ENCODE peak calls at places on chromosomes 6 and 20, in seven cellular contexts. One of them, this sample, is unnamed. For H3K4me1, the result is how much of the 10 kb centered on the place peaks cover.

GRCh38 chr6:27542485-27542884 is 69.6 kb upstream of the ZNF184 start:
- DNase-seq in spleen: no peak
- DNase-seq in cardiac muscle cell: no peak
- DNase-seq in naive thymus-derived CD4-positive, alpha-beta T cell: no peak
- DNase-seq in heart right ventricle: no peak
- DNase-seq in psoas muscle: no peak
- DNase-seq in GM23248: no peak
- DNase-seq in this sample: no peak

GRCh38 chr6:168377481-168377850 is 57.9 kb upstream of the DACT2 start:
- DNase-seq in spleen: peak
- DNase-seq in cardiac muscle cell: peak
- DNase-seq in naive thymus-derived CD4-positive, alpha-beta T cell: no peak
- DNase-seq in heart right ventricle: peak
- DNase-seq in psoas muscle: peak
- DNase-seq in GM23248: no peak
- DNase-seq in this sample: peak

GRCh38 chr6:157867155-157867559 is 44.1 kb downstream of the SNX9 start:
- DNase-seq in spleen: no peak
- DNase-seq in cardiac muscle cell: peak
- DNase-seq in naive thymus-derived CD4-positive, alpha-beta T cell: no peak
- DNase-seq in heart right ventricle: no peak
- DNase-seq in psoas muscle: no peak
- DNase-seq in GM23248: peak
- DNase-seq in this sample: no peak

GRCh38 chr6:139801571-139802321 is 427.3 kb upstream of the CITED2 start:
- DNase-seq in spleen: no peak
- DNase-seq in cardiac muscle cell: peak
- DNase-seq in naive thymus-derived CD4-positive, alpha-beta T cell: no peak
- DNase-seq in heart right ventricle: no peak
- DNase-seq in psoas muscle: no peak
- DNase-seq in GM23248: peak
- DNase-seq in this sample: no peak

GRCh38 chr6:134774244-134774643 is 175.7 kb downstream of the ALDH8A1 start:
- DNase-seq in spleen: no peak
- DNase-seq in cardiac muscle cell: peak
- DNase-seq in naive thymus-derived CD4-positive, alpha-beta T cell: no peak
- DNase-seq in heart right ventricle: no peak
- DNase-seq in psoas muscle: no peak
- DNase-seq in GM23248: peak
- DNase-seq in this sample: no peak

GRCh38 chr6:127855542-127856159 is 45.2 kb downstream of the THEMIS start:
- DNase-seq in spleen: no peak
- DNase-seq in cardiac muscle cell: peak
- DNase-seq in naive thymus-derived CD4-positive, alpha-beta T cell: no peak
- DNase-seq in heart right ventricle: no peak
- DNase-seq in psoas muscle: no peak
- DNase-seq in GM23248: peak
- DNase-seq in this sample: no peak

GRCh38 chr6:135534773-135535380 is 37.3 kb upstream of the AHI1 start:
- DNase-seq in spleen: no peak
- DNase-seq in cardiac muscle cell: peak
- DNase-seq in naive thymus-derived CD4-positive, alpha-beta T cell: no peak
- DNase-seq in heart right ventricle: no peak
- DNase-seq in psoas muscle: no peak
- DNase-seq in GM23248: peak
- DNase-seq in this sample: no peak

GRCh38 chr6:116139917-116140316 is 14.0 kb upstream of the COL10A1 start:
- DNase-seq in spleen: no peak
- DNase-seq in cardiac muscle cell: no peak
- DNase-seq in naive thymus-derived CD4-positive, alpha-beta T cell: no peak
- DNase-seq in heart right ventricle: no peak
- DNase-seq in psoas muscle: no peak
- DNase-seq in GM23248: no peak
- DNase-seq in this sample: no peak

GRCh38 chr6:112879920-112880413 is 532.8 kb downstream of the RFPL4B start:
- DNase-seq in spleen: peak
- DNase-seq in cardiac muscle cell: peak
- DNase-seq in naive thymus-derived CD4-positive, alpha-beta T cell: peak
- DNase-seq in heart right ventricle: peak
- DNase-seq in psoas muscle: no peak
- DNase-seq in GM23248: no peak
- DNase-seq in this sample: no peak

GRCh38 chr6:146135167-146135566 is 106.3 kb downstream of the GRM1 start:
- DNase-seq in spleen: no peak
- DNase-seq in cardiac muscle cell: no peak
- DNase-seq in naive thymus-derived CD4-positive, alpha-beta T cell: no peak
- DNase-seq in heart right ventricle: no peak
- DNase-seq in psoas muscle: no peak
- DNase-seq in GM23248: no peak
- DNase-seq in this sample: no peak

GRCh38 chr6:167982063-167982462 is 15.4 kb upstream of the KIF25 start:
- DNase-seq in spleen: no peak
- DNase-seq in cardiac muscle cell: no peak
- DNase-seq in naive thymus-derived CD4-positive, alpha-beta T cell: no peak
- DNase-seq in heart right ventricle: no peak
- DNase-seq in psoas muscle: no peak
- DNase-seq in GM23248: no peak
- DNase-seq in this sample: no peak

GRCh38 chr6:4909063-4909645 is 94.7 kb downstream of the RPP40 start:
- DNase-seq in spleen: no peak
- DNase-seq in cardiac muscle cell: no peak
- DNase-seq in naive thymus-derived CD4-positive, alpha-beta T cell: no peak
- DNase-seq in heart right ventricle: no peak
- DNase-seq in psoas muscle: no peak
- DNase-seq in GM23248: no peak
- DNase-seq in this sample: no peak

GRCh38 chr6:26141378-26141901 is 54.2 kb downstream of the HFE start:
- DNase-seq in spleen: no peak
- DNase-seq in cardiac muscle cell: peak
- DNase-seq in naive thymus-derived CD4-positive, alpha-beta T cell: no peak
- DNase-seq in heart right ventricle: no peak
- DNase-seq in psoas muscle: no peak
- DNase-seq in GM23248: no peak
- DNase-seq in this sample: no peak

GRCh38 chr6:25041676-25042598 is 106.2 kb upstream of the RIPOR2 start:
- DNase-seq in spleen: peak
- DNase-seq in cardiac muscle cell: no peak
- DNase-seq in naive thymus-derived CD4-positive, alpha-beta T cell: no peak
- DNase-seq in heart right ventricle: no peak
- DNase-seq in psoas muscle: no peak
- DNase-seq in GM23248: no peak
- DNase-seq in this sample: no peak

GRCh38 chr6:52548999-52549398 is 27.9 kb downstream of the TRAM2 start:
- DNase-seq in spleen: no peak
- DNase-seq in cardiac muscle cell: no peak
- DNase-seq in naive thymus-derived CD4-positive, alpha-beta T cell: no peak
- DNase-seq in heart right ventricle: no peak
- DNase-seq in psoas muscle: no peak
- DNase-seq in GM23248: no peak
- DNase-seq in this sample: no peak

GRCh38 chr6:125984311-125984710 is 2.0 kb upstream of the TRMT11 start:
- DNase-seq in spleen: no peak
- DNase-seq in cardiac muscle cell: peak
- DNase-seq in naive thymus-derived CD4-positive, alpha-beta T cell: no peak
- DNase-seq in heart right ventricle: no peak
- DNase-seq in psoas muscle: no peak
- DNase-seq in GM23248: peak
- DNase-seq in this sample: no peak

GRCh38 chr20:57983082-57983481 is 245.4 kb downstream of the ANKRD60 start:
- DNase-seq in spleen: no peak
- DNase-seq in cardiac muscle cell: no peak
- DNase-seq in naive thymus-derived CD4-positive, alpha-beta T cell: no peak
- DNase-seq in heart right ventricle: no peak
- DNase-seq in psoas muscle: no peak
- DNase-seq in GM23248: no peak
- DNase-seq in this sample: no peak

GRCh38 chr6:18022398-18023231 is 35.2 kb upstream of the KIF13A start:
- DNase-seq in spleen: no peak
- DNase-seq in cardiac muscle cell: peak
- DNase-seq in naive thymus-derived CD4-positive, alpha-beta T cell: no peak
- DNase-seq in heart right ventricle: no peak
- DNase-seq in psoas muscle: no peak
- DNase-seq in GM23248: peak
- DNase-seq in this sample: no peak

GRCh38 chr6:74091133-74091793 is 395.3 kb downstream of the CD109 start:
- DNase-seq in spleen: no peak
- DNase-seq in cardiac muscle cell: peak
- DNase-seq in naive thymus-derived CD4-positive, alpha-beta T cell: no peak
- DNase-seq in heart right ventricle: no peak
- DNase-seq in psoas muscle: no peak
- DNase-seq in GM23248: peak
- DNase-seq in this sample: no peak

GRCh38 chr6:19377722-19378121 is 459.4 kb upstream of the ID4 start:
- DNase-seq in spleen: no peak
- DNase-seq in cardiac muscle cell: no peak
- DNase-seq in naive thymus-derived CD4-positive, alpha-beta T cell: no peak
- DNase-seq in heart right ventricle: no peak
- DNase-seq in psoas muscle: no peak
- DNase-seq in GM23248: no peak
- DNase-seq in this sample: no peak

GRCh38 chr6:157099912-157100593 is 223.3 kb downstream of the TMEM242 start:
- DNase-seq in spleen: no peak
- DNase-seq in cardiac muscle cell: peak
- DNase-seq in naive thymus-derived CD4-positive, alpha-beta T cell: peak
- DNase-seq in heart right ventricle: no peak
- DNase-seq in psoas muscle: no peak
- DNase-seq in GM23248: no peak
- DNase-seq in this sample: no peak

GRCh38 chr6:30720738-30721197 is 616 bp downstream of the TUBB start:
- DNase-seq in spleen: peak
- DNase-seq in cardiac muscle cell: peak
- DNase-seq in naive thymus-derived CD4-positive, alpha-beta T cell: peak
- DNase-seq in heart right ventricle: peak
- DNase-seq in psoas muscle: peak
- DNase-seq in GM23248: peak
- DNase-seq in this sample: peak
- H3K4me1 ChIP-seq in spleen: half or more
- H3K4me1 ChIP-seq in cardiac muscle cell: under half
- H3K4me1 ChIP-seq in naive thymus-derived CD4-positive, alpha-beta T cell: under half
- H3K4me1 ChIP-seq in heart right ventricle: half or more
- H3K4me1 ChIP-seq in psoas muscle: under half
- H3K4me1 ChIP-seq in GM23248: under half
- H3K4me1 ChIP-seq in this sample: under half

DNA sequence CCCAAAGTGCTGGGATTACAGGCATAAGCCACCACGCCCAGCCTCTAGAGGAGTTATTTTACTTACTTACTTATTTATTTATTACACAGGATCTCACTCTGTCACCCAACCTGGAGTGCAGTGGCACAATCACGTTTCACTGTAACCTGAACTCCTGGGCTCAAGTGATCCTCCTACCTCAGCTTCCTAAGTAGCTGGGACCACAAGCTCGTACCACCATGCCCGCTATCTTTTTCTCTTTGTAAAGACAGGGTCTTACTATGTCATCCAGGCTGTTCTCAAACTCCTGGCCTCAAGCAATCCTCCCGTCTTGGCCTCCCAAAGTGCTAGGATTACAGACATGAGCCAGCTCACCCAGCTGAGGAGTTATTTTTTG is 1.6 kb upstream of the TRIB3 start:
- DNase-seq in spleen: no peak
- DNase-seq in cardiac muscle cell: no peak
- DNase-seq in naive thymus-derived CD4-positive, alpha-beta T cell: no peak
- DNase-seq in heart right ventricle: no peak
- DNase-seq in psoas muscle: no peak
- DNase-seq in GM23248: no peak
- DNase-seq in this sample: no peak
- H3K4me1 ChIP-seq in spleen: under half
- H3K4me1 ChIP-seq in cardiac muscle cell: under half
- H3K4me1 ChIP-seq in naive thymus-derived CD4-positive, alpha-beta T cell: under half
- H3K4me1 ChIP-seq in heart right ventricle: under half
- H3K4me1 ChIP-seq in psoas muscle: under half
- H3K4me1 ChIP-seq in GM23248: under half
- H3K4me1 ChIP-seq in this sample: under half

GRCh38 chr20:35091808-35092523 is 641 bp downstream of the TRPC4AP start:
- DNase-seq in spleen: no peak
- DNase-seq in cardiac muscle cell: no peak
- DNase-seq in naive thymus-derived CD4-positive, alpha-beta T cell: no peak
- DNase-seq in heart right ventricle: peak
- DNase-seq in psoas muscle: no peak
- DNase-seq in GM23248: peak
- DNase-seq in this sample: no peak

GRCh38 chr20:35084998-35085397 is 7.6 kb downstream of the TRPC4AP start:
- DNase-seq in spleen: no peak
- DNase-seq in cardiac muscle cell: no peak
- DNase-seq in naive thymus-derived CD4-positive, alpha-beta T cell: no peak
- DNase-seq in heart right ventricle: no peak
- DNase-seq in psoas muscle: no peak
- DNase-seq in GM23248: no peak
- DNase-seq in this sample: no peak

GRCh38 chr20:35085477-35086225 is 7.0 kb downstream of the TRPC4AP start:
- DNase-seq in spleen: no peak
- DNase-seq in cardiac muscle cell: no peak
- DNase-seq in naive thymus-derived CD4-positive, alpha-beta T cell: no peak
- DNase-seq in heart right ventricle: no peak
- DNase-seq in psoas muscle: no peak
- DNase-seq in GM23248: no peak
- DNase-seq in this sample: no peak

GRCh38 chr20:35088231-35088794 is 4.3 kb downstream of the TRPC4AP start:
- DNase-seq in spleen: no peak
- DNase-seq in cardiac muscle cell: peak
- DNase-seq in naive thymus-derived CD4-positive, alpha-beta T cell: no peak
- DNase-seq in heart right ventricle: no peak
- DNase-seq in psoas muscle: no peak
- DNase-seq in GM23248: peak
- DNase-seq in this sample: no peak

GRCh38 chr20:35087355-35087754 is 5.3 kb downstream of the TRPC4AP start:
- DNase-seq in spleen: no peak
- DNase-seq in cardiac muscle cell: no peak
- DNase-seq in naive thymus-derived CD4-positive, alpha-beta T cell: no peak
- DNase-seq in heart right ventricle: no peak
- DNase-seq in psoas muscle: no peak
- DNase-seq in GM23248: no peak
- DNase-seq in this sample: no peak
- H3K4me1 ChIP-seq in spleen: half or more
- H3K4me1 ChIP-seq in cardiac muscle cell: under half
- H3K4me1 ChIP-seq in naive thymus-derived CD4-positive, alpha-beta T cell: under half
- H3K4me1 ChIP-seq in heart right ventricle: half or more
- H3K4me1 ChIP-seq in psoas muscle: half or more
- H3K4me1 ChIP-seq in GM23248: under half
- H3K4me1 ChIP-seq in this sample: under half

GRCh38 chr20:37988555-37988954 is 44.7 kb downstream of the TTI1 start:
- DNase-seq in spleen: no peak
- DNase-seq in cardiac muscle cell: no peak
- DNase-seq in naive thymus-derived CD4-positive, alpha-beta T cell: no peak
- DNase-seq in heart right ventricle: no peak
- DNase-seq in psoas muscle: no peak
- DNase-seq in GM23248: no peak
- DNase-seq in this sample: no peak

GRCh38 chr20:37992802-37993538 is 40.3 kb downstream of the TTI1 start:
- DNase-seq in spleen: no peak
- DNase-seq in cardiac muscle cell: peak
- DNase-seq in naive thymus-derived CD4-positive, alpha-beta T cell: no peak
- DNase-seq in heart right ventricle: peak
- DNase-seq in psoas muscle: peak
- DNase-seq in GM23248: peak
- DNase-seq in this sample: no peak

GRCh38 chr20:37989601-37990001 is 43.7 kb downstream of the TTI1 start:
- DNase-seq in spleen: no peak
- DNase-seq in cardiac muscle cell: no peak
- DNase-seq in naive thymus-derived CD4-positive, alpha-beta T cell: no peak
- DNase-seq in heart right ventricle: peak
- DNase-seq in psoas muscle: peak
- DNase-seq in GM23248: no peak
- DNase-seq in this sample: peak

GRCh38 chr20:37991506-37992302 is 41.6 kb downstream of the TTI1 start:
- DNase-seq in spleen: no peak
- DNase-seq in cardiac muscle cell: no peak
- DNase-seq in naive thymus-derived CD4-positive, alpha-beta T cell: no peak
- DNase-seq in heart right ventricle: no peak
- DNase-seq in psoas muscle: no peak
- DNase-seq in GM23248: no peak
- DNase-seq in this sample: no peak

GRCh38 chr20:37990571-37991151 is 42.6 kb downstream of the TTI1 start:
- DNase-seq in spleen: peak
- DNase-seq in cardiac muscle cell: peak
- DNase-seq in naive thymus-derived CD4-positive, alpha-beta T cell: peak
- DNase-seq in heart right ventricle: peak
- DNase-seq in psoas muscle: peak
- DNase-seq in GM23248: peak
- DNase-seq in this sample: peak
- H3K4me1 ChIP-seq in spleen: under half
- H3K4me1 ChIP-seq in cardiac muscle cell: half or more
- H3K4me1 ChIP-seq in naive thymus-derived CD4-positive, alpha-beta T cell: under half
- H3K4me1 ChIP-seq in heart right ventricle: half or more
- H3K4me1 ChIP-seq in psoas muscle: half or more
- H3K4me1 ChIP-seq in GM23248: under half
- H3K4me1 ChIP-seq in this sample: under half

This sample was measured in right cardiac atrium.